ENCODE peak calls at places on chromosomes 6 and 20, in six cellular contexts. One of them, this sample, is unnamed.

GRCh38 chr6:122476131-122476530 is 4.5 kb upstream of the SERINC1 start:
- DNase-seq in NCI-H1930: peak
- DNase-seq in breast epithelium: no peak
- DNase-seq in AG20443: peak
- DNase-seq in G401: peak
- DNase-seq in caudate nucleus: no peak
- DNase-seq in this sample: no peak

GRCh38 chr6:169891421-169891820 is 140.0 kb downstream of the ERMARD start:
- DNase-seq in NCI-H1930: no peak
- DNase-seq in breast epithelium: no peak
- DNase-seq in AG20443: no peak
- DNase-seq in G401: no peak
- DNase-seq in caudate nucleus: no peak
- DNase-seq in this sample: no peak

GRCh38 chr6:26268659-26269402 is 96.2 kb upstream of the BTN3A2 start:
- DNase-seq in NCI-H1930: no peak
- DNase-seq in breast epithelium: no peak
- DNase-seq in AG20443: no peak
- DNase-seq in G401: no peak
- DNase-seq in caudate nucleus: no peak
- DNase-seq in this sample: no peak

GRCh38 chr6:73134588-73134987 is 90.7 kb downstream of the KHDC1L start:
- DNase-seq in NCI-H1930: no peak
- DNase-seq in breast epithelium: no peak
- DNase-seq in AG20443: peak
- DNase-seq in G401: peak
- DNase-seq in caudate nucleus: no peak
- DNase-seq in this sample: no peak

GRCh38 chr6:145069966-145070365 is 665.4 kb downstream of the EPM2A start:
- DNase-seq in NCI-H1930: no peak
- DNase-seq in breast epithelium: no peak
- DNase-seq in AG20443: no peak
- DNase-seq in G401: no peak
- DNase-seq in caudate nucleus: no peak
- DNase-seq in this sample: no peak

GRCh38 chr20:23103284-23104018 is 17.3 kb upstream of the CD93 start:
- DNase-seq in NCI-H1930: no peak
- DNase-seq in breast epithelium: no peak
- DNase-seq in AG20443: no peak
- DNase-seq in G401: no peak
- DNase-seq in caudate nucleus: no peak
- DNase-seq in this sample: no peak

GRCh38 chr20:41110930-41111577 is 26.3 kb upstream of the PLCG1 start:
- DNase-seq in NCI-H1930: no peak
- DNase-seq in breast epithelium: no peak
- DNase-seq in AG20443: no peak
- DNase-seq in G401: no peak
- DNase-seq in caudate nucleus: no peak
- DNase-seq in this sample: no peak

GRCh38 chr6:33981861-33982260 is 164.0 kb downstream of the GRM4 start:
- DNase-seq in NCI-H1930: no peak
- DNase-seq in breast epithelium: no peak
- DNase-seq in AG20443: no peak
- DNase-seq in G401: no peak
- DNase-seq in caudate nucleus: no peak
- DNase-seq in this sample: no peak

GRCh38 chr6:169545956-169546355 is 155.9 kb downstream of the WDR27 start:
- DNase-seq in NCI-H1930: no peak
- DNase-seq in breast epithelium: no peak
- DNase-seq in AG20443: no peak
- DNase-seq in G401: no peak
- DNase-seq in caudate nucleus: no peak
- DNase-seq in this sample: no peak

GRCh38 chr6:168834188-168834587 is 393.2 kb downstream of the SMOC2 start:
- DNase-seq in NCI-H1930: no peak
- DNase-seq in breast epithelium: no peak
- DNase-seq in AG20443: no peak
- DNase-seq in G401: no peak
- DNase-seq in caudate nucleus: no peak
- DNase-seq in this sample: no peak